ENCODE peak calls at places on chromosomes 7 and 10, in five cellular contexts. One of them, this sample, is unnamed.

GRCh38 chr10:62384057-62384446 is 9.9 kb downstream of the ZNF365 start:
- DNase-seq in foreskin fibroblast: peak; percentile 62
- DNase-seq in brain microvascular endothelial cell: peak; percentile 76
- DNase-seq in cardiac muscle cell: no peak
- DNase-seq in GM12865: peak; percentile 25
- DNase-seq in this sample: no peak

GRCh38 chr7:117047496-117047895 is 94.2 kb downstream of the ST7 start:
- DNase-seq in cardiac muscle cell: no peak
- DNase-seq in foreskin fibroblast: no peak
- DNase-seq in GM12865: no peak
- DNase-seq in brain microvascular endothelial cell: no peak
- DNase-seq in this sample: no peak

GRCh38 chr10:130554701-130555410 is 418.7 kb downstream of the GLRX3 start:
- DNase-seq in GM12865: no peak
- DNase-seq in cardiac muscle cell: no peak
- DNase-seq in foreskin fibroblast: no peak
- DNase-seq in brain microvascular endothelial cell: no peak
- DNase-seq in this sample: no peak

GRCh38 chr10:4941540-4942330 is 21.5 kb upstream of the AKR1C1 start:
- DNase-seq in foreskin fibroblast: no peak
- DNase-seq in GM12865: no peak
- DNase-seq in brain microvascular endothelial cell: no peak
- DNase-seq in cardiac muscle cell: no peak
- DNase-seq in this sample: no peak

GRCh38 chr7:96320437-96320836 is 1.5 kb downstream of the SLC25A13 start:
- DNase-seq in GM12865: peak; percentile 74
- DNase-seq in cardiac muscle cell: peak; percentile 8
- DNase-seq in brain microvascular endothelial cell: no peak
- DNase-seq in foreskin fibroblast: no peak
- DNase-seq in this sample: no peak

GRCh38 chr7:28815928-28816373 is 142.2 kb downstream of the TRIL start:
- DNase-seq in foreskin fibroblast: no peak
- DNase-seq in cardiac muscle cell: no peak
- DNase-seq in GM12865: peak; percentile 89
- DNase-seq in brain microvascular endothelial cell: no peak
- DNase-seq in this sample: no peak

GRCh38 chr7:158733220-158733519 is 28.6 kb upstream of the NCAPG2 start:
- DNase-seq in foreskin fibroblast: no peak
- DNase-seq in brain microvascular endothelial cell: no peak
- DNase-seq in cardiac muscle cell: no peak
- DNase-seq in GM12865: no peak
- DNase-seq in this sample: no peak

GRCh38 chr7:54960517-54960916 is 58.3 kb upstream of the EGFR start:
- DNase-seq in brain microvascular endothelial cell: peak; percentile 40
- DNase-seq in GM12865: no peak
- DNase-seq in cardiac muscle cell: no peak
- DNase-seq in foreskin fibroblast: peak; percentile 21
- DNase-seq in this sample: no peak

GRCh38 chr10:11225935-11226334 is 208.3 kb downstream of the CELF2 start:
- DNase-seq in GM12865: peak; percentile 69
- DNase-seq in brain microvascular endothelial cell: no peak
- DNase-seq in foreskin fibroblast: no peak
- DNase-seq in cardiac muscle cell: no peak
- DNase-seq in this sample: no peak

GRCh38 chr10:1063232-1063862 is 7.2 kb downstream of the WDR37 start:
- DNase-seq in foreskin fibroblast: no peak
- DNase-seq in cardiac muscle cell: no peak
- DNase-seq in GM12865: no peak
- DNase-seq in brain microvascular endothelial cell: no peak
- DNase-seq in this sample: no peak

GRCh38 chr10:13496931-13497330 is 31.9 kb downstream of the BEND7 start:
- DNase-seq in foreskin fibroblast: no peak
- DNase-seq in cardiac muscle cell: no peak
- DNase-seq in brain microvascular endothelial cell: no peak
- DNase-seq in GM12865: no peak
- DNase-seq in this sample: no peak

GRCh38 chr10:44995914-44996633 is 4.6 kb upstream of the ZNF22 start:
- DNase-seq in cardiac muscle cell: peak; percentile 72
- DNase-seq in GM12865: no peak
- DNase-seq in brain microvascular endothelial cell: peak; percentile 32
- DNase-seq in foreskin fibroblast: no peak
- DNase-seq in this sample: no peak

GRCh38 chr7:45977256-45977655 is 56.2 kb upstream of the IGFBP3 start:
- DNase-seq in cardiac muscle cell: no peak
- DNase-seq in foreskin fibroblast: no peak
- DNase-seq in brain microvascular endothelial cell: no peak
- DNase-seq in GM12865: no peak
- DNase-seq in this sample: no peak

GRCh38 chr7:2825595-2826227 is 18.4 kb downstream of the GNA12 start:
- DNase-seq in GM12865: no peak
- DNase-seq in brain microvascular endothelial cell: no peak
- DNase-seq in foreskin fibroblast: no peak
- DNase-seq in cardiac muscle cell: no peak
- DNase-seq in this sample: no peak

GRCh38 chr7:84454174-84454959 is 259.8 kb upstream of the SEMA3A start:
- DNase-seq in foreskin fibroblast: no peak
- DNase-seq in brain microvascular endothelial cell: no peak
- DNase-seq in GM12865: no peak
- DNase-seq in cardiac muscle cell: no peak
- DNase-seq in this sample: no peak
- TF ChIP-seq CTCF in foreskin fibroblast: no peak
- TF ChIP-seq CTCF in brain microvascular endothelial cell: no peak
- TF ChIP-seq CTCF in GM12865: no peak
- TF ChIP-seq CTCF in cardiac muscle cell: no peak
- TF ChIP-seq CTCF in this sample: no peak

GRCh38 chr10:29246449-29246848 is 42.4 kb upstream of the LYZL1 start:
- DNase-seq in GM12865: no peak
- DNase-seq in foreskin fibroblast: no peak
- DNase-seq in brain microvascular endothelial cell: no peak
- DNase-seq in cardiac muscle cell: no peak
- DNase-seq in this sample: no peak

GRCh38 chr10:29250066-29250465 is 38.8 kb upstream of the LYZL1 start:
- DNase-seq in GM12865: no peak
- DNase-seq in cardiac muscle cell: no peak
- DNase-seq in brain microvascular endothelial cell: no peak
- DNase-seq in foreskin fibroblast: no peak
- DNase-seq in this sample: no peak

GRCh38 chr10:29248987-29249386 is 39.9 kb upstream of the LYZL1 start:
- DNase-seq in foreskin fibroblast: no peak
- DNase-seq in GM12865: no peak
- DNase-seq in brain microvascular endothelial cell: no peak
- DNase-seq in cardiac muscle cell: no peak
- DNase-seq in this sample: no peak

GRCh38 chr10:29245476-29245875 is 43.4 kb upstream of the LYZL1 start:
- DNase-seq in GM12865: no peak
- DNase-seq in foreskin fibroblast: no peak
- DNase-seq in cardiac muscle cell: no peak
- DNase-seq in brain microvascular endothelial cell: no peak
- DNase-seq in this sample: no peak

DNA sequence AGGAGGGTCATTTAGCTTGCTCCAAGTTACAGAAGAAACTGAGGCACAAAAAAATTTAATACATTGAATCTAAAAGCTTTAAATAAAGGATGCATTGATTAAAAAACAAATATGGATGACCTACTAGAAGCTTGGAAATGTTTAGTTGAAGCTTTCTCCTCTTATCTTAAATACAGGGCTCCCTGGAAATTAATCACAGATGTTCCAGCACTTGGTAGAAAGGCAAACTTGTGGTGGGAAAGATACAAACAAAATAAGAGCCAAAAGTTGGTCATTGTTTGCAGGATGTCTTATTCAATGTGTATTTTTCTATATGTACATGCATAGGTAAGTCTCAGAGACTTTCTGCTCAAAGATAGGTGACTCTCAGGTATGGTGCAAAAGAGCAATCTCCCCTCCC is 40.7 kb upstream of the LYZL1 start:
- DNase-seq in foreskin fibroblast: no peak
- DNase-seq in GM12865: no peak
- DNase-seq in brain microvascular endothelial cell: no peak
- DNase-seq in cardiac muscle cell: no peak
- DNase-seq in this sample: no peak
- TF ChIP-seq CTCF in foreskin fibroblast: no peak
- TF ChIP-seq CTCF in GM12865: no peak
- TF ChIP-seq CTCF in brain microvascular endothelial cell: no peak
- TF ChIP-seq CTCF in cardiac muscle cell: no peak
- TF ChIP-seq CTCF in this sample: no peak

DNA sequence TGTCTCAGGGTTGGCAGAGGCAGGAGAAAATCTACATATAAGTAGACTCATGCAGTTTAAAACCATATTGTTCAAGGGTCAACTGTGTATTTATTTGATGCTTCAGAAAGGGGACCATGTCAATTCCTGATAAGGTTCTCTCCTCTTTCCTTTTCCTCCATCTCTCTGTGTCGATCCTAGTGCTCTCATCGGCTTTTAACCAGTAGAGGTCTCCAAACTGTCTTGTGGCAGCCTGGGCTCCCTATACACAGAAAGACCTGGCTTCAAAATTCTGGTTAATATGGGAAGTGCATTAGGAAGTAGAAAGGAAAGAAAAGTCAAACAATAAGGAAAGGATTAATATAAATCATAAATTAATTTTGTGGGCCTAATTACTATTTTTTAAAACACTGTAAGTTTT is 304.4 kb upstream of the C7orf33 start:
- DNase-seq in foreskin fibroblast: no peak
- DNase-seq in brain microvascular endothelial cell: peak; percentile 12
- DNase-seq in GM12865: no peak
- DNase-seq in cardiac muscle cell: peak; percentile 52
- DNase-seq in this sample: peak; percentile 25
- TF ChIP-seq CTCF in foreskin fibroblast: no peak
- TF ChIP-seq CTCF in brain microvascular endothelial cell: no peak
- TF ChIP-seq CTCF in GM12865: no peak
- TF ChIP-seq CTCF in cardiac muscle cell: peak; percentile 38
- TF ChIP-seq CTCF in this sample: no peak

GRCh38 chr7:36794689-36795088 is 70.4 kb upstream of the AOAH start:
- DNase-seq in brain microvascular endothelial cell: no peak
- DNase-seq in GM12865: no peak
- DNase-seq in cardiac muscle cell: no peak
- DNase-seq in foreskin fibroblast: no peak
- DNase-seq in this sample: peak; percentile 33
- TF ChIP-seq CTCF in brain microvascular endothelial cell: peak; percentile 12
- TF ChIP-seq CTCF in GM12865: no peak
- TF ChIP-seq CTCF in cardiac muscle cell: no peak
- TF ChIP-seq CTCF in foreskin fibroblast: no peak
- TF ChIP-seq CTCF in this sample: no peak

DNA sequence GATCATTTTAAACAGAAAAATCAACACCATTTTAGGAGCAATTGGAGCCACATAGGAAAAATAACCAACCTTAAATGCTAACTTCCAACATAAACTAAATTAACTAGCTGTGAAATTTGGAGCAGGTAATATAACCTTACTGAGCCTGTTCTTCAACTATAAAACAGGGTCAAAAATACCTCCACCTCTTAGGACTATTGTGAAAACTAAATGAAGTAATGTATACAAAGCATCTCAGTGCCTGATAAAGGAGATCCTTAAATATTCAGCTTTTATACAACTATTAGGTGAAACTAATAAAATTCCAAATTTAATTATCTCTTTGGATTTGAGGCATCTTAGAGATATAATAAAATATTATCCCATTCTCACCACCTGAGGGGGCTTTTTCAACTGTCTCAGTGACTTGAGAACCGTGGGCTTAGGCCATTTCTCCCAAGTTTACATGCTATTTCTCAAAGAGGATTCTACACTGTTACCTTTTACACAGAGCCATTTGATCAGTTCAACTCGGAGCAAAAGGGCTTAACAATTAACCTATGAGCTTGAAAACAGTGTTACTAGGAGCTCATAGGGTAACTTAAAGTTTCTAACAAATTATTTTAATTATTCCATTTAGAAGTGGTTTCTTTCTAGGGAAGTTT is 165.0 kb upstream of the ASAH2 start:
- DNase-seq in brain microvascular endothelial cell: peak; percentile 14
- DNase-seq in GM12865: peak; percentile 40
- DNase-seq in foreskin fibroblast: no peak
- DNase-seq in cardiac muscle cell: no peak
- DNase-seq in this sample: no peak
- TF ChIP-seq CTCF in brain microvascular endothelial cell: peak; percentile 30
- TF ChIP-seq CTCF in GM12865: peak; percentile 7
- TF ChIP-seq CTCF in foreskin fibroblast: no peak
- TF ChIP-seq CTCF in cardiac muscle cell: no peak
- TF ChIP-seq CTCF in this sample: no peak

GRCh38 chr10:103507235-103508191 is 14.0 kb downstream of the NEURL1 start:
- DNase-seq in foreskin fibroblast: no peak
- DNase-seq in cardiac muscle cell: no peak
- DNase-seq in brain microvascular endothelial cell: no peak
- DNase-seq in GM12865: no peak
- DNase-seq in this sample: no peak
- TF ChIP-seq CTCF in foreskin fibroblast: no peak
- TF ChIP-seq CTCF in cardiac muscle cell: no peak
- TF ChIP-seq CTCF in brain microvascular endothelial cell: no peak
- TF ChIP-seq CTCF in GM12865: no peak
- TF ChIP-seq CTCF in this sample: no peak

GRCh38 chr10:88127266-88127665 is 263.8 kb downstream of the PTEN start:
- DNase-seq in foreskin fibroblast: no peak
- DNase-seq in cardiac muscle cell: no peak
- DNase-seq in GM12865: no peak
- DNase-seq in brain microvascular endothelial cell: no peak
- DNase-seq in this sample: no peak

GRCh38 chr10:88129013-88129412 is 265.6 kb downstream of the PTEN start:
- DNase-seq in cardiac muscle cell: no peak
- DNase-seq in brain microvascular endothelial cell: no peak
- DNase-seq in GM12865: no peak
- DNase-seq in foreskin fibroblast: no peak
- DNase-seq in this sample: no peak

GRCh38 chr10:88127766-88128165 is 264.3 kb downstream of the PTEN start:
- DNase-seq in GM12865: no peak
- DNase-seq in brain microvascular endothelial cell: no peak
- DNase-seq in foreskin fibroblast: no peak
- DNase-seq in cardiac muscle cell: no peak
- DNase-seq in this sample: no peak

GRCh38 chr10:88130912-88131311 is 267.5 kb downstream of the PTEN start:
- DNase-seq in GM12865: peak; percentile 21
- DNase-seq in cardiac muscle cell: no peak
- DNase-seq in foreskin fibroblast: no peak
- DNase-seq in brain microvascular endothelial cell: no peak
- DNase-seq in this sample: no peak

GRCh38 chr10:88131561-88132139 is 268.2 kb downstream of the PTEN start:
- DNase-seq in cardiac muscle cell: no peak
- DNase-seq in foreskin fibroblast: no peak
- DNase-seq in GM12865: no peak
- DNase-seq in brain microvascular endothelial cell: no peak
- DNase-seq in this sample: no peak
- TF ChIP-seq CTCF in cardiac muscle cell: no peak
- TF ChIP-seq CTCF in foreskin fibroblast: no peak
- TF ChIP-seq CTCF in GM12865: no peak
- TF ChIP-seq CTCF in brain microvascular endothelial cell: no peak
- TF ChIP-seq CTCF in this sample: no peak

This sample was measured in glutamatergic neuron.